ENCODE peak calls at places on chromosomes 2 and 18, in four cellular contexts. V is mammary epithelial cell, Q is PC-3, L is astrocyte. M is an unnamed sample.

GRCh38 chr2:99670768-99671734 is 181.2 kb upstream of the REV1 start:
- DNase-seq in Q (no peak), L (peak), V (no peak), M (no peak)

GRCh38 chr18:9755603-9756002 is 47.5 kb downstream of the RAB31 start:
- DNase-seq in V (no peak), L (peak), Q (no peak), M (peak)

GRCh38 chr2:157922815-157923214 is 46.7 kb upstream of the ACVR1 start:
- DNase-seq in V (no peak), L (no peak), Q (no peak), M (no peak)

GRCh38 chr2:185181901-185182300 is 556.7 kb upstream of the FSIP2 start:
- DNase-seq in Q (no peak), L (no peak), V (no peak), M (no peak)

GRCh38 chr2:42937171-42937875 is 144.9 kb upstream of the HAAO start:
- DNase-seq in L (no peak), V (peak), Q (no peak), M (no peak)

GRCh38 chr18:23136326-23137092 is 1.2 kb downstream of the CABLES1 start:
- DNase-seq in Q (peak), L (peak), V (peak), M (no peak)

GRCh38 chr2:88159955-88160415 is 10.2 kb upstream of the THNSL2 start:
- DNase-seq in L (peak), V (peak), Q (peak), M (peak)

GRCh38 chr2:144477281-144477942 is 42.5 kb downstream of the ZEB2 start:
- DNase-seq in V (no peak), Q (no peak), L (peak), M (no peak)

GRCh38 chr2:16167471-16168426 is 227.4 kb downstream of the MYCN start:
- DNase-seq in Q (no peak), V (no peak), L (no peak), M (no peak)

GRCh38 chr2:221085376-221085900 is 486.7 kb downstream of the EPHA4 start:
- DNase-seq in L (peak), V (no peak), Q (no peak), M (no peak)

GRCh38 chr2:28702415-28702859 is 49.2 kb upstream of the PPP1CB start:
- DNase-seq in V (no peak), L (no peak), Q (no peak), M (no peak)

GRCh38 chr2:37364351-37364750 is 19.9 kb downstream of the QPCT start:
- DNase-seq in Q (no peak), L (no peak), V (no peak), M (no peak)

GRCh38 chr2:144412727-144413126 is 107.2 kb downstream of the ZEB2 start:
- DNase-seq in V (no peak), L (no peak), Q (peak), M (no peak)

GRCh38 chr2:127086800-127087737 is 19.9 kb downstream of the BIN1 start:
- DNase-seq in L (peak), Q (no peak), V (no peak), M (peak)

GRCh38 chr2:165007162-165007744 is 51.9 kb upstream of the SLC38A11 start:
- DNase-seq in Q (no peak), L (no peak), V (no peak), M (peak)

GRCh38 chr2:229713371-229714079 is 830 bp downstream of the DNER start:
- DNase-seq in Q (peak), L (no peak), V (no peak), M (no peak)

GRCh38 chr2:157194097-157194688 is 63.3 kb upstream of the GALNT5 start:
- DNase-seq in L (peak), Q (peak), V (peak), M (peak)

GRCh38 chr18:31687529-31687928 is 3.1 kb upstream of the B4GALT6 start:
- DNase-seq in V (no peak), L (no peak), Q (no peak), M (no peak)

GRCh38 chr2:112726487-112727190 is 5.8 kb downstream of the NT5DC4 start:
- DNase-seq in V (peak), Q (peak), L (peak), M (peak)

GRCh38 chr18:21853020-21853419 is 112.4 kb downstream of the MIB1 start:
- DNase-seq in Q (no peak), L (peak), V (no peak), M (no peak)

GRCh38 chr2:238024986-238025385 is 35.8 kb upstream of the SCLY start:
- DNase-seq in Q (peak), V (peak), L (peak), M (no peak)

GRCh38 chr18:3857544-3857943 is 407.6 kb downstream of the TGIF1 start:
- DNase-seq in L (no peak), V (no peak), Q (no peak), M (no peak)

GRCh38 chr2:217570394-217570793 is 432.4 kb downstream of the TNS1 start:
- DNase-seq in L (no peak), Q (no peak), V (no peak), M (no peak)

GRCh38 chr18:58858591-58859468 is 5.8 kb upstream of the ZNF532 start:
- DNase-seq in Q (no peak), L (no peak), V (no peak), M (no peak)

GRCh38 chr18:58590231-58590630 is 38.7 kb downstream of the ALPK2 start:
- DNase-seq in Q (no peak), L (peak), V (no peak), M (no peak)

GRCh38 chr2:193743089-193743488 is 1548.4 kb upstream of the TMEFF2 start:
- DNase-seq in L (no peak), V (no peak), Q (no peak), M (no peak)

DNA sequence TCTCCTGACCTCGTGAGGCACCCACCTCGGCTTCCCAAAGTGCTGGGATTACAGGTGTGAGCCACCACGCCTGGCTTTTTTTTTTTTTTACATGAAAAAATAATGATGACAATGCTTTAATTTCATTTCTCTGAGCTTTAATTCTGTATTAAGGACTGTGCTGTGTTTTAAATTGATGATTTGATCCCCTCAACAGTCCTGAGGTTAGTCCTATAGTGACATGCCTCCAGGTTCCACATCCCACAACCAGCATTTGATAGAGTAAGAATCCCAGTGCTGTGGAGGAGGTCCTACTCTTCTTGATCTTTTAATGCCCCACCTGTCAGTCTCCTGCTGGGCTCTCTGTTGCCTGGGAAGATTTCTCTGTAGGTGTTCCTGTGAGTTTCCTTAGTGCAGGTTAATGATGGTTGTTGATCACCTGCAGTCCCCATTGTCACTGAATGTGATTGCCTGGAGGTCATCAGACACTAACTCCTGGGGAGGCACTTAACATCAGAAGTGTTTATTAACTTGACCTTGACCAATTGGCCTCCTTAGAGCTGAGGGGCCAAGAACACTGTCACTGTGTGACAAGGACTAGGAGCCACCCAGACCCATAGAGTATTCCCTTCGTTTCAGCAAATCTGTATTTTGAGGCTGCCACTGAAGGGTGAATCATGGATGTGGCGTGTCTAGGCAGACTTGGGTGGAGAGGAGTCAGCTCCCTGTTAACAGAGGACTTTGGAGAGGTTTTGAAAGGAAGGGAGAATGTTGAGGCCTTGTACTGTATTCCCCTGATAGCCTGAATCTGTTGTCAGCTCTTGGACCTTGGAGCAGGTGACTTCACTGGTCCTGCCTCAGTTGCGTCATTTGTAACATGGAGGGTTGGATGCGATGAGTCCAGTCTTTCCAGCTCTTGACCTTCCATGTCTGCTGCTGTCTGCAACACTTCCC is 11.5 kb downstream of the ASAP2 start:
- DNase-seq in Q (no peak), V (peak), L (no peak), M (no peak)
- H3K4me2 ChIP-seq in Q (no peak), V (peak), L (no peak), M (no peak)

DNA sequence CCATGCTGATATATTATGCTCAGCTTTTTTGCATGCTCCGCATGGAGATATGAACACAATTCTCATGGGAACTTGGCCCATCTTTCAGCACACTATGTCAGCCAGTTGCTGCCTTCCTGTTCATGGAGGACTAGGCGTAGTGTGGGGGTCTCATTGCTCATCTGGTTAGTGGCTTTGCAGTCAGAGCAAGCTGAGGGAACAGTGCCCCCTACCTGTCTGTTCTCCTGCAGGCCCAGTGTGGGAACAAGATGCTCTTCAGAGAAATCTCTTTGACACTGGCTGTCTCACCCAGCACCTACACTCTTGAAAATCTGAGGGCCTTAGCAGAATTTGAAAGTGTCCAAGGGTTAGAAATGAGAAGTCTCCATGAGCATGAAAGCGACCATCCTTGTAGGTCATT is 47.1 kb downstream of the SPTBN1 start:
- DNase-seq in Q (peak), V (no peak), L (no peak), M (peak)
- TF ChIP-seq CTCF in Q (peak), V (peak), L (peak), M (peak)

GRCh38 chr2:207473866-207474251 is 55.9 kb upstream of the CREB1 start:
- DNase-seq in L (no peak), Q (peak), V (no peak), M (no peak)
- H3K9ac ChIP-seq in L (peak), Q (no peak), V (no peak), M (no peak)

DNA sequence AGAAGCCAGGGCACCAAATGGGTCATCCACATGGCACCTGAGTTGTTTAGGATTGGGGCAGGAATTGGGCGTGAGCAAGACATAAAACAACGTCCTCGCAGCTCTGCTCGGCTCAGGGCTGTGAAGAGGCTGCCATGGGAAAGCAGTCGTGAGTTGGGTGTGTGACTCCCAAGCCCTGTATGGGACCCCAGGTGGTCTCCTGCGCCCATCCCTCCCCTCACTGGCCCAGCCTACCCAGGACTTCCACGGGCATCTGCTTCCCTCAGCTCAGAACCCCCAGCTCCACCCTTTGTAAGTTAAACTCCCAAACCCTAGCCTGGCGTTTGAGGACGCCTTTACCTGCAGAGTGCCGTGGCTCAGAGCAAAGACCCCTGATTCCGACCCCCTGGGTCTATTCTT is 23.2 kb upstream of the HPCAL1 start:
- DNase-seq in L (no peak), Q (no peak), V (no peak), M (no peak)
- H3K4me2 ChIP-seq in L (no peak), Q (no peak), V (no peak), M (no peak)

DNA sequence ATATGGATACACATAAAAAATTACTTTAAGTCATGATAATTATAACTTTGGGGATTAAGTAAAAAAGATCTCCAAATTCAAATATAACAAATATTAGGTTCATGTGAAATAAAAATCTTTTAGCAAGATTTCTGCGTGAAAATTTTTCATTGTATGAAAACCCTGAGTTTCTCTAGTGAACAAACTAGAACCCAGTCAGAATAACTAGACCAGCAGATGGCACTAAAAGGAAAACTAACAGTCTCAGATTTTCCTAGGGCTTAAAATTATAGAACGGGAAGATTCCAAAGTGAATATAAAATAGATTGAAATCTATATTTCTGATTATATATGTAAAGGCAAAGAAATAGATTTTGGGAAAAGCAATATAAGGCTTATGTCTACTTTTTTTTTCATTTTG is 43.3 kb downstream of the TMEM200C start:
- DNase-seq in Q (peak), L (no peak), V (no peak), M (no peak)
- TF ChIP-seq CTCF in Q (peak), L (no peak), V (no peak), M (no peak)

GRCh38 chr2:46435796-46436360 is 43.5 kb upstream of the TMEM247 start:
- DNase-seq in L (peak), Q (no peak), V (peak), M (no peak)

GRCh38 chr2:46435353-46435752 is 44.0 kb upstream of the TMEM247 start:
- DNase-seq in V (no peak), L (no peak), Q (no peak), M (no peak)

GRCh38 chr2:46431481-46432235 is 47.7 kb upstream of the TMEM247 start:
- DNase-seq in Q (no peak), V (no peak), L (peak), M (no peak)

GRCh38 chr2:46436800-46437199 is 42.6 kb upstream of the TMEM247 start:
- DNase-seq in V (no peak), L (no peak), Q (no peak), M (no peak)

GRCh38 chr2:46434851-46435273 is 44.5 kb upstream of the TMEM247 start:
- DNase-seq in Q (no peak), V (peak), L (peak), M (no peak)
- H3K9ac ChIP-seq in Q (no peak), V (no peak), L (no peak), M (no peak)

GRCh38 chr2:186972281-186972970 is 123.5 kb upstream of the ZSWIM2 start:
- DNase-seq in L (no peak), V (no peak), Q (no peak), M (no peak)
- H3K4me2 ChIP-seq in L (no peak), V (no peak), Q (no peak), M (no peak)